ENCODE peak calls at places on chromosomes 16 and 17, in seven cellular contexts. One of them, this sample, is unnamed. For H3K4me1 and H3K36me3, the result is how much of the 10 kb centered on the place peaks cover.

GRCh38 chr17:71071837-71072236 is 902.5 kb downstream of the KCNJ2 start:
- DNase-seq in heart left ventricle: no peak
- DNase-seq in body of pancreas: peak
- DNase-seq in transverse colon: no peak
- DNase-seq in left ventricle myocardium inferior: no peak
- DNase-seq in kidney: no peak
- DNase-seq in heart right ventricle: no peak
- DNase-seq in this sample: peak

GRCh38 chr17:39823407-39824054 is 40.6 kb downstream of the IKZF3 start:
- DNase-seq in heart left ventricle: no peak
- DNase-seq in body of pancreas: no peak
- DNase-seq in transverse colon: no peak
- DNase-seq in left ventricle myocardium inferior: no peak
- DNase-seq in kidney: no peak
- DNase-seq in heart right ventricle: no peak
- DNase-seq in this sample: no peak

GRCh38 chr17:41650794-41651624 is 26.6 kb upstream of the KRT17 start:
- DNase-seq in heart left ventricle: no peak
- DNase-seq in body of pancreas: no peak
- DNase-seq in transverse colon: no peak
- DNase-seq in left ventricle myocardium inferior: no peak
- DNase-seq in kidney: peak
- DNase-seq in heart right ventricle: no peak
- DNase-seq in this sample: no peak

GRCh38 chr16:83676056-83676455 is 131.7 kb upstream of the HSBP1 start:
- DNase-seq in heart left ventricle: no peak
- DNase-seq in body of pancreas: no peak
- DNase-seq in transverse colon: no peak
- DNase-seq in left ventricle myocardium inferior: no peak
- DNase-seq in kidney: no peak
- DNase-seq in heart right ventricle: no peak
- DNase-seq in this sample: no peak

GRCh38 chr17:21231533-21231932 is 17.6 kb upstream of the TMEM11 start:
- DNase-seq in heart left ventricle: no peak
- DNase-seq in body of pancreas: peak
- DNase-seq in transverse colon: no peak
- DNase-seq in left ventricle myocardium inferior: no peak
- DNase-seq in kidney: no peak
- DNase-seq in heart right ventricle: no peak
- DNase-seq in this sample: no peak

GRCh38 chr16:14346278-14347142 is 275.4 kb downstream of the MRTFB start:
- DNase-seq in heart left ventricle: no peak
- DNase-seq in body of pancreas: no peak
- DNase-seq in transverse colon: no peak
- DNase-seq in left ventricle myocardium inferior: no peak
- DNase-seq in kidney: no peak
- DNase-seq in heart right ventricle: no peak
- DNase-seq in this sample: no peak

GRCh38 chr17:56822725-56823124 is 11.0 kb downstream of the C17orf67 start:
- DNase-seq in heart left ventricle: peak
- DNase-seq in body of pancreas: peak
- DNase-seq in transverse colon: no peak
- DNase-seq in left ventricle myocardium inferior: no peak
- DNase-seq in kidney: no peak
- DNase-seq in heart right ventricle: peak
- DNase-seq in this sample: no peak

GRCh38 chr17:79628861-79629547 is 18.2 kb upstream of the RBFOX3 start:
- DNase-seq in heart left ventricle: peak
- DNase-seq in body of pancreas: no peak
- DNase-seq in transverse colon: no peak
- DNase-seq in left ventricle myocardium inferior: no peak
- DNase-seq in kidney: no peak
- DNase-seq in heart right ventricle: no peak
- DNase-seq in this sample: peak

GRCh38 chr17:27623578-27623977 is 7.4 kb upstream of the LGALS9 start:
- DNase-seq in heart left ventricle: no peak
- DNase-seq in body of pancreas: no peak
- DNase-seq in transverse colon: no peak
- DNase-seq in left ventricle myocardium inferior: peak
- DNase-seq in kidney: peak
- DNase-seq in heart right ventricle: no peak
- DNase-seq in this sample: no peak

GRCh38 chr16:85254921-85255320 is 142.6 kb upstream of the CIBAR2 start:
- DNase-seq in heart left ventricle: no peak
- DNase-seq in body of pancreas: no peak
- DNase-seq in transverse colon: no peak
- DNase-seq in left ventricle myocardium inferior: no peak
- DNase-seq in kidney: no peak
- DNase-seq in heart right ventricle: no peak
- DNase-seq in this sample: no peak

GRCh38 chr17:74368341-74369152 is 1.2 kb downstream of the GPR142 start:
- DNase-seq in heart left ventricle: peak
- DNase-seq in body of pancreas: peak
- DNase-seq in transverse colon: peak
- DNase-seq in left ventricle myocardium inferior: peak
- DNase-seq in kidney: no peak
- DNase-seq in heart right ventricle: peak
- DNase-seq in this sample: peak

GRCh38 chr17:59754547-59754946 is 47.1 kb downstream of the VMP1 start:
- DNase-seq in heart left ventricle: no peak
- DNase-seq in body of pancreas: no peak
- DNase-seq in transverse colon: no peak
- DNase-seq in left ventricle myocardium inferior: no peak
- DNase-seq in kidney: no peak
- DNase-seq in heart right ventricle: no peak
- DNase-seq in this sample: peak

DNA sequence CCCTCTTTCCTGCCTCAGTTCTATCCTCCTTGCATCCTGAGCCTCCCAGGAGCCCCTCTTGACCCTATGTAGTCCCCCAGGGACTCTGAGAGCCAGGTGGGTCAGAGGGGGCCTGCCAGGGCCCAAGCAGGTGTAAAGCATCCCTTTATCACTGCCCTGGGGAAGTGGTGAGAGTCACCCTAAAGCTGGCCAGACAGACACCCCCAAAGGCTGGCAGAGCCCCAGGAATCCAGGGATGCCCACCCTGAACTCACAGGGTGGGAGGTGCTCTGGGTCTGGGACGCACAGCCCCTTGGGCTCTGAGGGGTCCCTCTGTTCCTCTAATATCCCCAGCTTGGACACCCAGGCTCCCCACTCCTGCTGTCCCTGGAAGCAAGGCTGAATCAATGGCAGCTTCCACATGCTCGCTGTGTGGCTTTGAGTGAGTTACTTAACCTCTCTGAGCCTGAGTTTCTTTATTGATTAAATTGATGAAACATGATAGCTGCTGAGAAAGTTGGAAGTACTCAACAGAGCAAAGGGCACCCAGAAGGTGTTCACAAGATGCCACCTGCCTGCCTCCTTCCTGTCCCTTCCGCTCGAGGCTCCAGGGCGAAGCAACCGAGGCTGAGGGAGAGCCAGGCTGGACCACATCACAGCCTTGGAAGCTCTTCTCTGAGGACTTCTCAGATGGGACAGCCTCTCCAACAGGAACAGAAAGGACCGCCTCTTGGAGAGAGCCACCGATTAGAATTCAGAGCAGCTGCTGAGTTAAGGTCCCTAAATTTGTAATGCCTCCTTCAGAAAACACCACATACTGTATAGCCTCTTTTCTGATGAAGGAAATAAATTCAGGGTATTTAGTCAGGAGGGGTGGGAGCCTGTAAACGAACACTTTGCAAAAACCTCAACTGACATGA is 67.1 kb upstream of the DOC2B start:
- DNase-seq in heart left ventricle: peak
- DNase-seq in body of pancreas: peak
- DNase-seq in transverse colon: peak
- DNase-seq in left ventricle myocardium inferior: peak
- DNase-seq in kidney: peak
- DNase-seq in heart right ventricle: no peak
- DNase-seq in this sample: peak
- H3K4me1 ChIP-seq in heart left ventricle: under half
- H3K4me1 ChIP-seq in body of pancreas: under half
- H3K4me1 ChIP-seq in transverse colon: under half
- H3K4me1 ChIP-seq in left ventricle myocardium inferior: under half
- H3K4me1 ChIP-seq in kidney: under half
- H3K4me1 ChIP-seq in heart right ventricle: under half
- H3K4me1 ChIP-seq in this sample: under half

DNA sequence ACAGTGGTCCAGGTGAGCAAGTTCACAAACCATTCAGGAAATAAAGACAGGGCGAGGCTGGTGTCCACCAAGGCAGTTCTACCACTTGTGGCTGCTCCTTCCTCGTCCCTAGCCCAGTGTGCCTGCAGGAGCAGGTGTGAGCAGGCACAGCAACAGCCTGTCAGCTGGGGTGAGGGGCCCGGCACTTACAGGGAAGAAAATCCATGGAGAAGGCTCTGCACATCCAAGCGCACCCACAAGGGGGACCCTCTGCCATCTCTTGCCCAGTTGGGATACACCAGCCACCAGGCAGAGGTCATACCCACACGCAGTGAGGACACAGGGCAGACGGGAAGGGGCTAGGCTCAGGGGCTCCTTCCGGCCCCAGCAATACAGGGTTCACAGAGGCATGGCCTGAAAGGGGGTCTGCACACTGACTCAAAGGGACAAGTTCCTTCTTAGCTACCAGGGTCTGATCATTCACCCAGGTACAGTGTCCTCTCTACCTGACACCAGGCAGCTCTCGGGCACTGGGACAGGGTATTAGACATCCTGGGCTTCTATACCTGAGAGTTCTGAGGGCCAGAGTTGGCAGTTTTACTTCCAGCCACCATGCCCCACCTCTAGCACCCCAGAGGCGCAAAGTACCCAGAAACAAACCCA is 27.0 kb downstream of the CDIP1 start:
- DNase-seq in heart left ventricle: peak
- DNase-seq in body of pancreas: peak
- DNase-seq in transverse colon: peak
- DNase-seq in left ventricle myocardium inferior: peak
- DNase-seq in kidney: no peak
- DNase-seq in heart right ventricle: peak
- DNase-seq in this sample: no peak
- H3K36me3 ChIP-seq in heart left ventricle: half or more
- H3K36me3 ChIP-seq in body of pancreas: under half
- H3K36me3 ChIP-seq in transverse colon: under half
- H3K36me3 ChIP-seq in left ventricle myocardium inferior: half or more
- H3K36me3 ChIP-seq in kidney: under half
- H3K36me3 ChIP-seq in heart right ventricle: under half
- H3K36me3 ChIP-seq in this sample: half or more

GRCh38 chr16:1416521-1416941 is 2.0 kb upstream of the UNKL start:
- DNase-seq in heart left ventricle: no peak
- DNase-seq in body of pancreas: no peak
- DNase-seq in transverse colon: no peak
- DNase-seq in left ventricle myocardium inferior: no peak
- DNase-seq in kidney: no peak
- DNase-seq in heart right ventricle: no peak
- DNase-seq in this sample: no peak
- H3K4me1 ChIP-seq in heart left ventricle: under half
- H3K4me1 ChIP-seq in body of pancreas: under half
- H3K4me1 ChIP-seq in transverse colon: under half
- H3K4me1 ChIP-seq in left ventricle myocardium inferior: half or more
- H3K4me1 ChIP-seq in kidney: under half
- H3K4me1 ChIP-seq in heart right ventricle: under half
- H3K4me1 ChIP-seq in this sample: under half

DNA sequence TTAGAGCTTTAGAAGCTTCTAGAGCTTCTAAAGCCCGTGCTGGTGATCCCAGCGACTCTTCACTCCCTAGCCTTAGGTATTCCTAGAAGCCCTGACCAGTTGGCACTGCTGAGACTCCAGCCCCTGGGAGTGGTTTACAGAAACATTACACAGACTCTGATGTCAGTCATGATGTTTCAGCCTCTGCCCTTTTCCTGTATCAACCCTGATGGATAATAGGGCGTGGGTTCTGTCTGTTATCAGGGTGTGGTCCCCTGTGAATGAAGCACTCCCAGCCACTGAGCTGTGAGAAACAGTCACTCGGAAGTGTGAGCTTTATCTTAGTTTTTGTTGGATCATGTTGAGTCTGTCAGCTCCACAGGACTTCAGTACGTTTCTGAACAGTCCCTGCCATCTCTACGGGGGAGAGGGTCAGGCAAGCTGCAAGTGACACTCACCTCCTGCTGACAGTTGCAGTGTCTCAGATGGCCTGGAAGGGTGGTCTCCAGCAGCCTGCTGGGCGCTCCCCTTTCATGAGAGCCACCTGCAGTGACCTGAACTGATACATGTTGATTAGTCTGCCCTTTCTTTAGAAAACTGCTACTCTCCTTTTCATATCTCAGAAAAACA is 12.8 kb downstream of the GOSR2 start:
- DNase-seq in heart left ventricle: no peak
- DNase-seq in body of pancreas: no peak
- DNase-seq in transverse colon: peak
- DNase-seq in left ventricle myocardium inferior: no peak
- DNase-seq in kidney: no peak
- DNase-seq in heart right ventricle: peak
- DNase-seq in this sample: no peak
- H3K36me3 ChIP-seq in heart left ventricle: half or more
- H3K36me3 ChIP-seq in body of pancreas: half or more
- H3K36me3 ChIP-seq in transverse colon: under half
- H3K36me3 ChIP-seq in left ventricle myocardium inferior: half or more
- H3K36me3 ChIP-seq in kidney: half or more
- H3K36me3 ChIP-seq in heart right ventricle: half or more
- H3K36me3 ChIP-seq in this sample: half or more

GRCh38 chr17:81170727-81171494 is 4.9 kb upstream of the AATK start:
- DNase-seq in heart left ventricle: no peak
- DNase-seq in body of pancreas: no peak
- DNase-seq in transverse colon: no peak
- DNase-seq in left ventricle myocardium inferior: no peak
- DNase-seq in kidney: peak
- DNase-seq in heart right ventricle: no peak
- DNase-seq in this sample: no peak

GRCh38 chr17:81176656-81177055 is 10.6 kb upstream of the AATK start:
- DNase-seq in heart left ventricle: no peak
- DNase-seq in body of pancreas: no peak
- DNase-seq in transverse colon: no peak
- DNase-seq in left ventricle myocardium inferior: no peak
- DNase-seq in kidney: no peak
- DNase-seq in heart right ventricle: no peak
- DNase-seq in this sample: no peak

GRCh38 chr17:81171941-81172340 is 5.9 kb upstream of the AATK start:
- DNase-seq in heart left ventricle: no peak
- DNase-seq in body of pancreas: no peak
- DNase-seq in transverse colon: no peak
- DNase-seq in left ventricle myocardium inferior: no peak
- DNase-seq in kidney: no peak
- DNase-seq in heart right ventricle: no peak
- DNase-seq in this sample: no peak

GRCh38 chr17:81173354-81173753 is 7.3 kb upstream of the AATK start:
- DNase-seq in heart left ventricle: no peak
- DNase-seq in body of pancreas: no peak
- DNase-seq in transverse colon: no peak
- DNase-seq in left ventricle myocardium inferior: no peak
- DNase-seq in kidney: no peak
- DNase-seq in heart right ventricle: no peak
- DNase-seq in this sample: no peak

GRCh38 chr17:81173761-81174160 is 7.7 kb upstream of the AATK start:
- DNase-seq in heart left ventricle: no peak
- DNase-seq in body of pancreas: no peak
- DNase-seq in transverse colon: no peak
- DNase-seq in left ventricle myocardium inferior: no peak
- DNase-seq in kidney: no peak
- DNase-seq in heart right ventricle: no peak
- DNase-seq in this sample: no peak
- H3K4me1 ChIP-seq in heart left ventricle: under half
- H3K4me1 ChIP-seq in body of pancreas: under half
- H3K4me1 ChIP-seq in transverse colon: under half
- H3K4me1 ChIP-seq in left ventricle myocardium inferior: under half
- H3K4me1 ChIP-seq in kidney: under half
- H3K4me1 ChIP-seq in heart right ventricle: under half
- H3K4me1 ChIP-seq in this sample: under half

GRCh38 chr17:18245038-18245776 is 13.3 kb downstream of the FLII start:
- DNase-seq in heart left ventricle: no peak
- DNase-seq in body of pancreas: no peak
- DNase-seq in transverse colon: no peak
- DNase-seq in left ventricle myocardium inferior: no peak
- DNase-seq in kidney: no peak
- DNase-seq in heart right ventricle: no peak
- DNase-seq in this sample: no peak
- H3K36me3 ChIP-seq in heart left ventricle: half or more
- H3K36me3 ChIP-seq in body of pancreas: under half
- H3K36me3 ChIP-seq in transverse colon: under half
- H3K36me3 ChIP-seq in left ventricle myocardium inferior: half or more
- H3K36me3 ChIP-seq in kidney: under half
- H3K36me3 ChIP-seq in heart right ventricle: under half
- H3K36me3 ChIP-seq in this sample: half or more